ENCODE peak calls at places on chromosomes 5 and 9, in six cellular contexts. B is hepatocyte; H is GM12878; G is CD8-positive, alpha-beta memory T cell; Q is cardiac muscle cell; W is cardiac fibroblast. A is an unnamed sample.
A peak's percentile ranks its signal among the peaks of the same experiment; 100 is the strongest.

GRCh38 chr5:16480821-16481538 is 15.4 kb upstream of the ZNF622 start:
- DNase-seq in H (no peak), W (no peak), B (no peak), Q (no peak), G (no peak), A (no peak)

GRCh38 chr5:1667648-1668140 is 131.9 kb downstream of the MRPL36 start:
- DNase-seq in Q (no peak), B (no peak), G (no peak), H (no peak), W (no peak), A (no peak)

GRCh38 chr5:132466453-132467291 is 23.9 kb downstream of the IRF1 start:
- DNase-seq in Q (peak; percentile 78), W (peak; percentile 54), B (no peak), H (peak; percentile 94), G (peak; percentile 78), A (no peak)

GRCh38 chr9:85431396-85432102 is 310.2 kb downstream of the AGTPBP1 start:
- DNase-seq in Q (no peak), H (no peak), B (peak; percentile 30), G (no peak), W (no peak), A (no peak)

GRCh38 chr5:111829701-111830100 is 72.7 kb upstream of the NREP start:
- DNase-seq in G (no peak), Q (peak; percentile 60), W (peak; percentile 67), B (no peak), H (no peak), A (no peak)

GRCh38 chr5:179273441-179274145 is 71.7 kb downstream of the ADAMTS2 start:
- DNase-seq in H (no peak), Q (no peak), W (no peak), G (no peak), B (no peak), A (no peak)

GRCh38 chr5:54580997-54581741 is 63.6 kb downstream of the SNX18 start:
- DNase-seq in H (no peak), G (no peak), W (peak; percentile 41), Q (peak; percentile 54), B (peak; percentile 14), A (no peak)

GRCh38 chr5:132296412-132297001 is 2.3 kb downstream of the SLC22A4 start:
- DNase-seq in H (no peak), G (no peak), Q (peak; percentile 75), W (peak; percentile 81), B (no peak), A (no peak)

GRCh38 chr5:431001-431710 is 11.8 kb upstream of the EXOC3 start:
- DNase-seq in Q (peak; percentile 52), H (no peak), B (peak; percentile 89), W (peak; percentile 59), G (peak; percentile 15), A (peak; percentile 87)

GRCh38 chr5:5418764-5419163 is 3.7 kb upstream of the ICE1 start:
- DNase-seq in B (no peak), G (no peak), Q (no peak), H (no peak), W (no peak), A (no peak)

GRCh38 chr9:120894404-120895226 is 17.6 kb upstream of the PHF19 start:
- DNase-seq in G (no peak), W (peak; percentile 66), Q (peak; percentile 76), H (no peak), B (peak; percentile 69), A (no peak)

GRCh38 chr9:120893585-120893857 is 16.5 kb upstream of the PHF19 start:
- DNase-seq in W (no peak), H (no peak), G (no peak), Q (no peak), B (no peak), A (no peak)

GRCh38 chr9:120892748-120893584 is 16.0 kb upstream of the PHF19 start:
- DNase-seq in W (peak; percentile 34), H (no peak), Q (peak; percentile 38), B (no peak), G (peak; percentile 59), A (no peak)

GRCh38 chr9:120892177-120892747 is 15.3 kb upstream of the PHF19 start:
- DNase-seq in H (peak; percentile 94), Q (no peak), G (peak; percentile 55), W (no peak), B (no peak), A (no peak)

GRCh38 chr9:120893917-120894316 is 16.9 kb upstream of the PHF19 start:
- DNase-seq in Q (no peak), W (no peak), H (no peak), G (no peak), B (no peak), A (no peak)
- H3K4me3 ChIP-seq in Q (no peak overlapping the region), W (no peak overlapping the region), H (no peak overlapping the region), G (no peak overlapping the region), B (no peak overlapping the region), A (no peak overlapping the region)

DNA sequence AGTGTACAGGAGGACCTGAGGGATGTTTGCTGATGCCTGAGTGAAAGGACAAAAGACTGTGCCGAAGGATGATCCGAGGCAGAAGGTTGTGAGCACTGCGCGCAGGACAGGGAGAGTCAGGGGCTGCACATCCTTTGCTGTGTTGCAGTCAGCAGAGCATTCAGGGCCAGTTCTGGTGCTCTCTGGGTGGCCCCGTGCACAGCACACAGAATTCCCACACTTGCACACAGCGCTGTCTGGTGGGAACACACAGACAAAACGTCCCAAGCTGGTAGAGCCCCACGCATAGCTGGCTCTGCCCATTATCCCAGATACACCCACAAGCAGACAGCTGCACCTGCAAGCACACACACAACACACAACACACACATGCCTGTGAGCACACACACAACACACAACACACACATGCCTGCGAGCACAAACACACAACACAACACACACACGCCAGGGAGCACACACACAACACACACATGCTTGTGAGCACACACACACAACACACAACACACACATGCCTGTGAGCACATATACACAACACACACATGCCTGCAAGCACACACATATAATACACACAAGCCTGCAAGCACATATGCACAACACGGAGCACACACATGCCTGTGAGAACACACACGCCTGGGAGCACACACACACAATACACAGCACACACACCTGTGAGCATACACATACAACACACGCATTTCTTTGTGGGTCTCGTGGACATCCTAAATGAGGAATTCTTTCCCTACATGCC is 74.4 kb downstream of the FGF18 start:
- DNase-seq in W (no peak), Q (no peak), B (no peak), H (no peak), G (no peak), A (peak; percentile 19)
- H3K4me3 ChIP-seq in W (no peak overlapping the region), Q (no peak overlapping the region), B (no peak overlapping the region), H (no peak overlapping the region), G (no peak overlapping the region), A (no peak overlapping the region)

GRCh38 chr9:33133186-33133585 is 34.0 kb downstream of the B4GALT1 start:
- DNase-seq in B (no peak), G (no peak), Q (no peak), H (no peak), W (no peak), A (no peak)

GRCh38 chr9:33137781-33138264 is 29.3 kb downstream of the B4GALT1 start:
- DNase-seq in W (no peak), B (no peak), G (no peak), H (no peak), Q (no peak), A (no peak)

GRCh38 chr9:33136721-33137120 is 30.4 kb downstream of the B4GALT1 start:
- DNase-seq in Q (no peak), W (no peak), H (no peak), B (no peak), G (no peak), A (no peak)

GRCh38 chr9:33137271-33137670 is 29.9 kb downstream of the B4GALT1 start:
- DNase-seq in Q (no peak), G (no peak), W (no peak), H (no peak), B (no peak), A (no peak)

DNA sequence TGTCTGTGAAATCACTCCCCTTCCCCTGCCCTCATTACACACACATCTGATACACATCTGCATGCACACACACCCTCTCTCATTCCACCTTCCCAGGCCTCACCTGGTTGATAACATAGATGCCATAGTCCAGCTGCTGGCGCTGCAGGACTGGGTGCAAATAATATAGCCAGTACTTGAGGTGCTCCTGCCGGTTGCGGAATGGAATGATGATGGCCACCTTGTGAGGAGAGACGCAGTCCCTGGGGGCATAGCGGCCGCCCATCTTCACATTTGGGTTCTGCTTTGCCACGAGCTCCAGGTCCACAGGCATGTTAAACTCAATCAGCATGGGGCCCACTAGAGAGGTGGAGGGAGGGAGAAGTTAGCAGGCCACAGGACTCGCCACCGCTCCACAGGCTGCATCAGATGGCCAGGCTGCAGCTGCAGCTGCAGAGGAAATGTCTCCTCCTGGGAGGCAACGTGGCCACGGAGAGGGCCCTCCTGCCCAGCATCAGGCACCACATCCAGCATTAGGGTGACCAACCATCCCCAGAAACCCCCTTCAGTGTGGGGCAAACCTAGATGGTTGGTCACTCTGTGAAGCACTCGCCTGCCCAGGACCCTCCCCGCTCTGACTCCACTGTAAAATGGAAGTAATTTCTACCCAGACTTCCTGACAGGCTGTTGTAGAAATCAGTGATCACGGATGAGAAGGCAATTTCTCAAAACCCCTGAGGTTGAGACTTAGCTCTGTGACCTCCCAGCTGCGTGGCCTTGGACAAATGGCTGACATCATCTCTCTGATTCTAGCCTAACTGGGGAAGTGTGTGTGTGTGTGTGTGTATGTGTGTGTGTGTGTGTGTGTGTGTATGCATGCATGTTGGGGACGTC is 31.8 kb downstream of the B4GALT1 start:
- DNase-seq in Q (no peak), B (no peak), G (no peak), H (no peak), W (no peak), A (no peak)
- H3K4me3 ChIP-seq in Q (no peak overlapping the region), B (no peak overlapping the region), G (no peak overlapping the region), H (no peak overlapping the region), W (no peak overlapping the region), A (no peak overlapping the region)

GRCh38 chr5:89228355-89228754 is 345.4 kb upstream of the MEF2C start:
- DNase-seq in H (no peak), G (no peak), Q (no peak), B (no peak), W (no peak), A (no peak)
- H3K4me3 ChIP-seq in H (no peak overlapping the region), G (no peak overlapping the region), Q (no peak overlapping the region), B (no peak overlapping the region), W (no peak overlapping the region), A (no peak overlapping the region)

DNA sequence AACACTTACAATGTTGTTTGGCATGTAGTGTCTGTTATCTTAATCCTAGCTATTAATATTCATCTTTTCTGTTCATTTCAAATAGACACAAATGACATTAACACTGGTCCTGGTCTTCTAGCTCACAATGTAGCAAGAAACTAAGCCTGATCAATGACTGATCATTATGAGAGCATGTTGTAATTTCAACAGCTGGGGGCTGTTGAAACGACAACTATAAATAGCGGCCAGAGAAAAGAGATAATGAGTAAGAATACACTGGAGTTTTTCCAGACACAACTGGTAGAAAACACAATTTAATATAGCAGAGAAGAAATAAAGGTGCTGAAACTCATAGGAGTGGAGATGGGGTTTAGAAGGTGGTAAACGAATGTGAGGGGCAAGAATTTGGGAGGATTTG is 89.2 kb downstream of the HTR4 start:
- DNase-seq in G (no peak), H (no peak), B (no peak), Q (no peak), W (no peak), A (no peak)
- H3K4me3 ChIP-seq in G (no peak overlapping the region), H (no peak overlapping the region), B (no peak overlapping the region), Q (no peak overlapping the region), W (no peak overlapping the region), A (no peak overlapping the region)